ENCODE peak calls at places on chromosomes 3 and 15, in four cellular contexts. One of them, this sample, is unnamed.
A peak's percentile ranks its signal among the peaks of the same experiment; 100 is the strongest.

GRCh38 chr3:1082024-1082633 is 10.7 kb upstream of the CNTN6 start:
- DNase-seq in BE2C: peak; percentile 56
- DNase-seq in effector memory CD4-positive, alpha-beta T cell: no peak
- DNase-seq in CD4-positive, alpha-beta memory T cell: no peak
- DNase-seq in this sample: peak; percentile 72

GRCh38 chr15:51185213-51185619 is 90.5 kb upstream of the TNFAIP8L3 start:
- DNase-seq in BE2C: no peak
- DNase-seq in effector memory CD4-positive, alpha-beta T cell: no peak
- DNase-seq in CD4-positive, alpha-beta memory T cell: no peak
- DNase-seq in this sample: no peak

GRCh38 chr15:78177447-78177873 is 28.3 kb downstream of the IDH3A start:
- DNase-seq in BE2C: peak; percentile 67
- DNase-seq in effector memory CD4-positive, alpha-beta T cell: no peak
- DNase-seq in CD4-positive, alpha-beta memory T cell: no peak
- DNase-seq in this sample: peak; percentile 89

GRCh38 chr15:27410986-27411385 is 440.0 kb downstream of the GABRG3 start:
- DNase-seq in BE2C: no peak
- DNase-seq in effector memory CD4-positive, alpha-beta T cell: no peak
- DNase-seq in CD4-positive, alpha-beta memory T cell: no peak
- DNase-seq in this sample: no peak

GRCh38 chr3:59248976-59249375 is 199.2 kb upstream of the CFAP20DC start:
- DNase-seq in BE2C: no peak
- DNase-seq in effector memory CD4-positive, alpha-beta T cell: no peak
- DNase-seq in CD4-positive, alpha-beta memory T cell: no peak
- DNase-seq in this sample: no peak

GRCh38 chr3:112984485-112984884 is 6.3 kb upstream of the GTPBP8 start:
- DNase-seq in BE2C: peak; percentile 15
- DNase-seq in effector memory CD4-positive, alpha-beta T cell: peak; percentile 3
- DNase-seq in CD4-positive, alpha-beta memory T cell: peak; percentile 55
- DNase-seq in this sample: no peak

GRCh38 chr3:63864008-63864871 is 573 bp downstream of the ATXN7 start:
- DNase-seq in BE2C: peak; percentile 32
- DNase-seq in effector memory CD4-positive, alpha-beta T cell: peak; percentile 24
- DNase-seq in CD4-positive, alpha-beta memory T cell: peak; percentile 24
- DNase-seq in this sample: peak; percentile 47

GRCh38 chr3:5002174-5002870 is 23.1 kb downstream of the BHLHE40 start:
- DNase-seq in BE2C: no peak
- DNase-seq in effector memory CD4-positive, alpha-beta T cell: peak; percentile 68
- DNase-seq in CD4-positive, alpha-beta memory T cell: peak; percentile 48
- DNase-seq in this sample: no peak

GRCh38 chr3:134353831-134354611 is 20.2 kb downstream of the AMOTL2 start:
- DNase-seq in BE2C: no peak
- DNase-seq in effector memory CD4-positive, alpha-beta T cell: no peak
- DNase-seq in CD4-positive, alpha-beta memory T cell: no peak
- DNase-seq in this sample: no peak

GRCh38 chr3:127652246-127652995 is 20.3 kb upstream of the ABTB1 start:
- DNase-seq in BE2C: peak; percentile 72
- DNase-seq in effector memory CD4-positive, alpha-beta T cell: no peak
- DNase-seq in CD4-positive, alpha-beta memory T cell: no peak
- DNase-seq in this sample: peak; percentile 71

GRCh38 chr3:45017826-45018225 is 8.3 kb upstream of the CLEC3B start:
- DNase-seq in BE2C: no peak
- DNase-seq in effector memory CD4-positive, alpha-beta T cell: no peak
- DNase-seq in CD4-positive, alpha-beta memory T cell: no peak
- DNase-seq in this sample: no peak

GRCh38 chr15:76169013-76169412 is 109.2 kb downstream of the TMEM266 start:
- DNase-seq in BE2C: no peak
- DNase-seq in effector memory CD4-positive, alpha-beta T cell: no peak
- DNase-seq in CD4-positive, alpha-beta memory T cell: no peak
- DNase-seq in this sample: peak; percentile 64

GRCh38 chr15:74781673-74782595 is at the start of gene CSK:
- DNase-seq in BE2C: peak; percentile 87
- DNase-seq in effector memory CD4-positive, alpha-beta T cell: peak; percentile 68
- DNase-seq in CD4-positive, alpha-beta memory T cell: peak; percentile 84
- DNase-seq in this sample: peak; percentile 81

GRCh38 chr3:94076055-94076454 is 13.2 kb downstream of the NSUN3 start:
- DNase-seq in BE2C: no peak
- DNase-seq in effector memory CD4-positive, alpha-beta T cell: no peak
- DNase-seq in CD4-positive, alpha-beta memory T cell: no peak
- DNase-seq in this sample: no peak

GRCh38 chr15:70670680-70671079 is 92.7 kb downstream of the UACA start:
- DNase-seq in BE2C: no peak
- DNase-seq in effector memory CD4-positive, alpha-beta T cell: no peak
- DNase-seq in CD4-positive, alpha-beta memory T cell: peak; percentile 14
- DNase-seq in this sample: no peak

GRCh38 chr15:77518458-77518857 is 97.8 kb downstream of the HMG20A start:
- DNase-seq in BE2C: no peak
- DNase-seq in effector memory CD4-positive, alpha-beta T cell: no peak
- DNase-seq in CD4-positive, alpha-beta memory T cell: no peak
- DNase-seq in this sample: no peak

GRCh38 chr3:37321260-37321852 is 147.0 kb upstream of the LRRFIP2 start:
- DNase-seq in BE2C: no peak
- DNase-seq in effector memory CD4-positive, alpha-beta T cell: no peak
- DNase-seq in CD4-positive, alpha-beta memory T cell: no peak
- DNase-seq in this sample: no peak

GRCh38 chr15:31338879-31339557 is 12.4 kb downstream of the KLF13 start:
- DNase-seq in BE2C: peak; percentile 73
- DNase-seq in effector memory CD4-positive, alpha-beta T cell: no peak
- DNase-seq in CD4-positive, alpha-beta memory T cell: no peak
- DNase-seq in this sample: no peak

GRCh38 chr15:65827065-65827464 is 35.0 kb upstream of the DENND4A start:
- DNase-seq in BE2C: no peak
- DNase-seq in effector memory CD4-positive, alpha-beta T cell: no peak
- DNase-seq in CD4-positive, alpha-beta memory T cell: no peak
- DNase-seq in this sample: peak; percentile 11

GRCh38 chr15:20356444-20357138 is 185.0 kb downstream of the GOLGA6L6 start:
- DNase-seq in BE2C: no peak
- DNase-seq in effector memory CD4-positive, alpha-beta T cell: peak; percentile 64
- DNase-seq in CD4-positive, alpha-beta memory T cell: peak; percentile 84
- DNase-seq in this sample: peak; percentile 68

GRCh38 chr3:110521019-110521418 is 550.6 kb upstream of the NECTIN3 start:
- DNase-seq in BE2C: no peak
- DNase-seq in effector memory CD4-positive, alpha-beta T cell: no peak
- DNase-seq in CD4-positive, alpha-beta memory T cell: no peak
- DNase-seq in this sample: no peak

GRCh38 chr3:178454714-178455113 is 81.5 kb upstream of the KCNMB2 start:
- DNase-seq in BE2C: no peak
- DNase-seq in effector memory CD4-positive, alpha-beta T cell: no peak
- DNase-seq in CD4-positive, alpha-beta memory T cell: no peak
- DNase-seq in this sample: no peak

GRCh38 chr3:146640955-146641867 is 36.1 kb upstream of the PLSCR5 start:
- DNase-seq in BE2C: no peak
- DNase-seq in effector memory CD4-positive, alpha-beta T cell: no peak
- DNase-seq in CD4-positive, alpha-beta memory T cell: peak; percentile 3
- DNase-seq in this sample: peak; percentile 47

GRCh38 chr3:112767177-112767576 is 79.5 kb downstream of the CD200R1L start:
- DNase-seq in BE2C: no peak
- DNase-seq in effector memory CD4-positive, alpha-beta T cell: no peak
- DNase-seq in CD4-positive, alpha-beta memory T cell: no peak
- DNase-seq in this sample: no peak

GRCh38 chr3:156675744-156676466 is 1.5 kb downstream of the TIPARP start:
- DNase-seq in BE2C: peak; percentile 38
- DNase-seq in effector memory CD4-positive, alpha-beta T cell: peak; percentile 43
- DNase-seq in CD4-positive, alpha-beta memory T cell: no peak
- DNase-seq in this sample: peak; percentile 80

GRCh38 chr3:100715176-100715575 is 5.9 kb downstream of the TFG start:
- DNase-seq in BE2C: no peak
- DNase-seq in effector memory CD4-positive, alpha-beta T cell: no peak
- DNase-seq in CD4-positive, alpha-beta memory T cell: no peak
- DNase-seq in this sample: no peak

GRCh38 chr15:87609909-87610308 is 646.6 kb downstream of the NTRK3 start:
- DNase-seq in BE2C: no peak
- DNase-seq in effector memory CD4-positive, alpha-beta T cell: no peak
- DNase-seq in CD4-positive, alpha-beta memory T cell: no peak
- DNase-seq in this sample: no peak

GRCh38 chr3:23648965-23649328 is 156.8 kb upstream of the UBE2E1 start:
- DNase-seq in BE2C: no peak
- DNase-seq in effector memory CD4-positive, alpha-beta T cell: no peak
- DNase-seq in CD4-positive, alpha-beta memory T cell: no peak
- DNase-seq in this sample: no peak

GRCh38 chr3:13133471-13133981 is 60.3 kb upstream of the IQSEC1 start:
- DNase-seq in BE2C: no peak
- DNase-seq in effector memory CD4-positive, alpha-beta T cell: no peak
- DNase-seq in CD4-positive, alpha-beta memory T cell: no peak
- DNase-seq in this sample: no peak

GRCh38 chr3:79016587-79017380 is 751.0 kb downstream of the ROBO1 start:
- DNase-seq in BE2C: no peak
- DNase-seq in effector memory CD4-positive, alpha-beta T cell: no peak
- DNase-seq in CD4-positive, alpha-beta memory T cell: no peak
- DNase-seq in this sample: no peak

GRCh38 chr3:107990926-107991325 is 99.9 kb downstream of the CD47 start:
- DNase-seq in BE2C: peak; percentile 54
- DNase-seq in effector memory CD4-positive, alpha-beta T cell: no peak
- DNase-seq in CD4-positive, alpha-beta memory T cell: no peak
- DNase-seq in this sample: no peak

DNA sequence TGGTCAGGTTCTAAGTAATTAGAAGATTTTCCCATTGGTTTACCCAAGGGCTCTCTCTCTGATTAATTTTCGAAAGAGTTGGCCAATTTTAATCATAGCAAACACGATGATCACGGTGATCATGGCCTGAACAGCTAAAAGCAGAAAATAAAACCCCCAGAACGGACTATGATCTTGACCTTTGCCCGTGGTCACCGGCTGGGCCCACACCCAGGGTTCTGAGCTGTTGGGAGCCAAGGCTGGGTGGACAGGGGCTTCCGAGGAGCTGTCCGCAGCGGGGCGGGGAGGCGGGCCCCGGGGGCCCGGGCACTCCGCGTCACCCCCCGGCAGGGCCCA is 2.5 kb downstream of the GP5 start:
- DNase-seq in BE2C: no peak
- DNase-seq in effector memory CD4-positive, alpha-beta T cell: no peak
- DNase-seq in CD4-positive, alpha-beta memory T cell: no peak
- DNase-seq in this sample: no peak
- H3K4me3 ChIP-seq in BE2C: no peak overlapping the region
- H3K4me3 ChIP-seq in effector memory CD4-positive, alpha-beta T cell: peak overlapping the region; percentile 64
- H3K4me3 ChIP-seq in CD4-positive, alpha-beta memory T cell: no peak overlapping the region
- H3K4me3 ChIP-seq in this sample: no peak overlapping the region

GRCh38 chr15:64009798-64010241 is 36.5 kb downstream of the DAPK2 start:
- DNase-seq in BE2C: no peak
- DNase-seq in effector memory CD4-positive, alpha-beta T cell: no peak
- DNase-seq in CD4-positive, alpha-beta memory T cell: peak; percentile 30
- DNase-seq in this sample: no peak

GRCh38 chr15:64014995-64015394 is 31.3 kb downstream of the DAPK2 start:
- DNase-seq in BE2C: no peak
- DNase-seq in effector memory CD4-positive, alpha-beta T cell: no peak
- DNase-seq in CD4-positive, alpha-beta memory T cell: no peak
- DNase-seq in this sample: no peak

GRCh38 chr15:64016257-64016656 is 30.0 kb downstream of the DAPK2 start:
- DNase-seq in BE2C: no peak
- DNase-seq in effector memory CD4-positive, alpha-beta T cell: no peak
- DNase-seq in CD4-positive, alpha-beta memory T cell: no peak
- DNase-seq in this sample: no peak

GRCh38 chr15:64010719-64011118 is 35.6 kb downstream of the DAPK2 start:
- DNase-seq in BE2C: peak; percentile 63
- DNase-seq in effector memory CD4-positive, alpha-beta T cell: peak; percentile 77
- DNase-seq in CD4-positive, alpha-beta memory T cell: peak; percentile 90
- DNase-seq in this sample: no peak

DNA sequence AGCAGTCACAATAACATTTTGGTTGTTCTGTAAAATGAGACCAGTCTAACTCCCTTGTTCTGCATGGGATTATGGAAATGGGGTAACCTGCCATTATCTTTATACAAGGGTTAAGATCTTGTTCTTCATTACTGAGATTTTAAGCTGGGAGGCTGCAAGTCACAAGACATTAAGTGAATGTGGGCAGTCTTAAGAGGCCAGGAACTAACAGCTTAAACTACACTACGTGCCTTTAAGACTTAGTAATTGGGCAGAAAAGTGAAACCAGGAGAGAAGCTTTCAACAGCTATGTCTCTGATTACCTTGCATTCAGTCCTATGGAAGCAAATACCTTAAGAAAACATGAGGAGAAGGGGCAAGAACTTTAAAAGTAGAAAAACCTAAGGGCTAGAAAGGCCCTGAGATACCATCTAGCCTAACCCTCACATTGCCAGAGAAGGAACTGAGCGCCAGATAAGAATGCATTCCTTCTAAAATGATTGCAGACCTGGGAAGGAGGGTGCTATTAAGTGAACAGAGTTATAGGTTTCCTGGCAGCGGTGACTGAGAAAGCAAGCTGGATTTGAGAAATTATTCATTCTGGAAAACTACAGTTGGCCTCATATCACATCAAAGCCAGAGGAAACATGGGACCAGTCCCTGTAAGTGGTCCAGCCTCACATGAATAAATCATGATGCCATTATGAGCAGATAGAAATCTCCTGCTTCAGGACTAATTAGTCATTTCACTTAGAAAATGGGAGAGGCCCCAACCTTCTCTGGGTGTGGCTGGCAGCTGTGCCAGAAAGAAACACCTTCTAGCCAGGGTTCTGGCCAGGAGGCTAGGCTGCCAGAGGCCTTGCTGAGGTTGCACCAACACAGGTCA is 32.9 kb downstream of the DAPK2 start:
- DNase-seq in BE2C: peak; percentile 32
- DNase-seq in effector memory CD4-positive, alpha-beta T cell: no peak
- DNase-seq in CD4-positive, alpha-beta memory T cell: no peak
- DNase-seq in this sample: no peak
- H3K4me1 ChIP-seq in BE2C: no peaks in the 10 kb centered on the region
- H3K4me1 ChIP-seq in effector memory CD4-positive, alpha-beta T cell: peaks cover 24% of the 10 kb centered on the region
- H3K4me1 ChIP-seq in CD4-positive, alpha-beta memory T cell: peaks cover 44% of the 10 kb centered on the region
- H3K4me1 ChIP-seq in this sample: peaks cover 9% of the 10 kb centered on the region

GRCh38 chr15:98794754-98795153 is 146.4 kb downstream of the IGF1R start:
- DNase-seq in BE2C: no peak
- DNase-seq in effector memory CD4-positive, alpha-beta T cell: no peak
- DNase-seq in CD4-positive, alpha-beta memory T cell: no peak
- DNase-seq in this sample: no peak

GRCh38 chr15:98794211-98794610 is 145.9 kb downstream of the IGF1R start:
- DNase-seq in BE2C: no peak
- DNase-seq in effector memory CD4-positive, alpha-beta T cell: no peak
- DNase-seq in CD4-positive, alpha-beta memory T cell: no peak
- DNase-seq in this sample: no peak

GRCh38 chr15:98798375-98798893 is 150.1 kb downstream of the IGF1R start:
- DNase-seq in BE2C: no peak
- DNase-seq in effector memory CD4-positive, alpha-beta T cell: no peak
- DNase-seq in CD4-positive, alpha-beta memory T cell: no peak
- DNase-seq in this sample: no peak

GRCh38 chr15:98795980-98796379 is 147.6 kb downstream of the IGF1R start:
- DNase-seq in BE2C: no peak
- DNase-seq in effector memory CD4-positive, alpha-beta T cell: no peak
- DNase-seq in CD4-positive, alpha-beta memory T cell: no peak
- DNase-seq in this sample: no peak

DNA sequence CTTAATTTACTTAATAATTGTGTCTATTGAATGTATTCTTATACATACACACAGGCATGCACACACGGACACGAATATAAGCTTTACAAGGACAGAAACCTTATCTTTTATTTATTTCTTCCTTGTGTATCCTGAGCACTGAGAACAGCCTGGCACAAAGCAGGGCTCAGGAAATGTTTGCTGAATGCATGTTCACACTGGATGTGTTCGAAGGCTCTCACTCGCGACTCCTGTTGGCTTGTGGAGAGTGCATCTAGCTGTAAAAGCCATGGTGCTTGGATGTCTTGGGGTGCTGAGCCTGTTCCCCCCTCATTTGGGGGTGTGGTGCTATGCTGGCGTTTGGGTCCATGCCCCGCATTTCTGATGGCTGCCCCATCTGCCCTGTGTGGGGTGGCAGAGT is 148.3 kb downstream of the IGF1R start:
- DNase-seq in BE2C: no peak
- DNase-seq in effector memory CD4-positive, alpha-beta T cell: no peak
- DNase-seq in CD4-positive, alpha-beta memory T cell: no peak
- DNase-seq in this sample: no peak
- H3K4me3 ChIP-seq in BE2C: no peak overlapping the region
- H3K4me3 ChIP-seq in effector memory CD4-positive, alpha-beta T cell: no peak overlapping the region
- H3K4me3 ChIP-seq in CD4-positive, alpha-beta memory T cell: no peak overlapping the region
- H3K4me3 ChIP-seq in this sample: no peak overlapping the region

GRCh38 chr3:31244929-31245817 is 287.6 kb upstream of the STT3B start:
- DNase-seq in BE2C: no peak
- DNase-seq in effector memory CD4-positive, alpha-beta T cell: no peak
- DNase-seq in CD4-positive, alpha-beta memory T cell: no peak
- DNase-seq in this sample: no peak
- H3K4me1 ChIP-seq in BE2C: no peaks in the 10 kb centered on the region
- H3K4me1 ChIP-seq in effector memory CD4-positive, alpha-beta T cell: no peaks in the 10 kb centered on the region
- H3K4me1 ChIP-seq in CD4-positive, alpha-beta memory T cell: peaks cover 15% of the 10 kb centered on the region
- H3K4me1 ChIP-seq in this sample: peaks cover 5% of the 10 kb centered on the region

This sample was measured in HAP-1.